ENCODE peak calls at places on chromosomes 12 and 14, in six cellular contexts. One of them, this sample, is unnamed.

GRCh38 chr14:71776463-71777359 is 155.5 kb upstream of the RGS6 start:
- DNase-seq in iPS DF 6.9: no peak
- DNase-seq in NB4: no peak
- DNase-seq in activated CD4-positive, CD25-positive, alpha-beta regulatory T cell: no peak
- DNase-seq in iPS DF 19.7: no peak
- DNase-seq in KBM-7: peak; percentile 2
- DNase-seq in this sample: no peak

GRCh38 chr12:47590771-47591368 is 115.0 kb downstream of the RPAP3 start:
- DNase-seq in iPS DF 6.9: no peak
- DNase-seq in NB4: no peak
- DNase-seq in activated CD4-positive, CD25-positive, alpha-beta regulatory T cell: no peak
- DNase-seq in iPS DF 19.7: no peak
- DNase-seq in KBM-7: no peak
- DNase-seq in this sample: no peak

GRCh38 chr14:100669468-100669867 is 57.2 kb upstream of the DLK1 start:
- DNase-seq in iPS DF 6.9: no peak
- DNase-seq in NB4: no peak
- DNase-seq in activated CD4-positive, CD25-positive, alpha-beta regulatory T cell: no peak
- DNase-seq in iPS DF 19.7: no peak
- DNase-seq in KBM-7: no peak
- DNase-seq in this sample: no peak

GRCh38 chr14:75198291-75198933 is 22.0 kb upstream of the TMED10 start:
- DNase-seq in iPS DF 6.9: no peak
- DNase-seq in NB4: no peak
- DNase-seq in activated CD4-positive, CD25-positive, alpha-beta regulatory T cell: no peak
- DNase-seq in iPS DF 19.7: no peak
- DNase-seq in KBM-7: peak; percentile 23
- DNase-seq in this sample: no peak

GRCh38 chr12:104596128-104596799 is 139.5 kb downstream of the CHST11 start:
- DNase-seq in iPS DF 6.9: no peak
- DNase-seq in NB4: peak; percentile 89
- DNase-seq in activated CD4-positive, CD25-positive, alpha-beta regulatory T cell: no peak
- DNase-seq in iPS DF 19.7: no peak
- DNase-seq in KBM-7: no peak
- DNase-seq in this sample: no peak

GRCh38 chr12:8146416-8146771 is 10.4 kb upstream of the ZNF705A start:
- DNase-seq in iPS DF 6.9: no peak
- DNase-seq in NB4: no peak
- DNase-seq in activated CD4-positive, CD25-positive, alpha-beta regulatory T cell: no peak
- DNase-seq in iPS DF 19.7: no peak
- DNase-seq in KBM-7: no peak
- DNase-seq in this sample: no peak

GRCh38 chr14:80356413-80356812 is 145.1 kb upstream of the DIO2 start:
- DNase-seq in iPS DF 6.9: no peak
- DNase-seq in NB4: peak; percentile 19
- DNase-seq in activated CD4-positive, CD25-positive, alpha-beta regulatory T cell: no peak
- DNase-seq in iPS DF 19.7: no peak
- DNase-seq in KBM-7: peak; percentile 4
- DNase-seq in this sample: no peak

GRCh38 chr14:99982449-99983250 is 82.6 kb upstream of the EVL start:
- DNase-seq in iPS DF 6.9: peak; percentile 54
- DNase-seq in NB4: peak; percentile 78
- DNase-seq in activated CD4-positive, CD25-positive, alpha-beta regulatory T cell: peak; percentile 49
- DNase-seq in iPS DF 19.7: peak; percentile 35
- DNase-seq in KBM-7: peak; percentile 79
- DNase-seq in this sample: peak; percentile 56

GRCh38 chr12:13368971-13369370 is 172.4 kb downstream of the EMP1 start:
- DNase-seq in iPS DF 6.9: no peak
- DNase-seq in NB4: no peak
- DNase-seq in activated CD4-positive, CD25-positive, alpha-beta regulatory T cell: no peak
- DNase-seq in iPS DF 19.7: no peak
- DNase-seq in KBM-7: no peak
- DNase-seq in this sample: no peak

GRCh38 chr12:15192721-15193120 is 28.5 kb downstream of the RERG start:
- DNase-seq in iPS DF 6.9: no peak
- DNase-seq in NB4: no peak
- DNase-seq in activated CD4-positive, CD25-positive, alpha-beta regulatory T cell: no peak
- DNase-seq in iPS DF 19.7: no peak
- DNase-seq in KBM-7: no peak
- DNase-seq in this sample: no peak

GRCh38 chr14:30621354-30621953 is 665 bp upstream of the SCFD1 start:
- DNase-seq in iPS DF 6.9: no peak
- DNase-seq in NB4: peak; percentile 48
- DNase-seq in activated CD4-positive, CD25-positive, alpha-beta regulatory T cell: no peak
- DNase-seq in iPS DF 19.7: no peak
- DNase-seq in KBM-7: no peak
- DNase-seq in this sample: no peak